ENCODE peak calls at places on chromosomes 1 and 21, in five cellular contexts. O is stimulated activated CD8-positive, alpha-beta memory T cell treated with anti-CD3 and anti-CD28 coated beads, Interleukin-15, amount 100 ng/mL, for 4 hours; N is HEK293T; T is upper lobe of right lung; A is NCI-H69. H is an unnamed sample.

GRCh38 chr1:37734629-37735591 is 30.0 kb downstream of the EPHA10 start:
- DNase-seq in A (no peak), T (no peak), N (no peak), O (no peak), H (no peak)

GRCh38 chr1:111776397-111776796 is 20.7 kb downstream of the DDX20 start:
- DNase-seq in O (no peak), N (no peak), T (no peak), A (no peak), H (no peak)

GRCh38 chr1:221264848-221265247 is 385.6 kb downstream of the HLX start:
- DNase-seq in A (no peak), N (no peak), T (no peak), O (no peak), H (no peak)

GRCh38 chr1:21576798-21577187 is 67.6 kb downstream of the ALPL start:
- DNase-seq in T (no peak), A (no peak), O (no peak), N (no peak), H (no peak)

GRCh38 chr1:193211539-193211938 is 25.1 kb upstream of the B3GALT2 start:
- DNase-seq in A (no peak), N (no peak), O (no peak), T (no peak), H (no peak)

GRCh38 chr1:219041141-219041540 is 132.5 kb upstream of the LYPLAL1 start:
- DNase-seq in O (no peak), T (no peak), A (peak), N (no peak), H (no peak)

GRCh38 chr1:9482816-9483572 is 56.3 kb upstream of the SLC25A33 start:
- DNase-seq in T (no peak), A (no peak), N (no peak), O (no peak), H (no peak)

GRCh38 chr1:206872139-206872538 is 6.7 kb downstream of the IL20 start:
- DNase-seq in A (no peak), N (no peak), O (no peak), T (no peak), H (no peak)

GRCh38 chr1:116376734-116377096 is 3.7 kb downstream of the ATP1A1 start:
- DNase-seq in T (no peak), A (no peak), O (no peak), N (no peak), H (no peak)

GRCh38 chr1:153985341-153985912 is 712 bp downstream of the RAB13 start:
- DNase-seq in N (no peak), A (no peak), O (peak), T (no peak), H (no peak)

GRCh38 chr1:112544011-112544688 is 35.4 kb downstream of the WNT2B start:
- DNase-seq in T (no peak), A (no peak), O (no peak), N (no peak), H (no peak)

GRCh38 chr21:35697321-35697808 is 363.0 kb downstream of the SETD4 start:
- DNase-seq in A (peak), O (no peak), N (no peak), T (peak), H (no peak)

GRCh38 chr1:10916311-10916710 is 96.1 kb upstream of the TARDBP start:
- DNase-seq in O (no peak), T (peak), N (no peak), A (no peak), H (no peak)

GRCh38 chr21:39441502-39442475 is 3.8 kb downstream of the LCA5L start:
- DNase-seq in T (no peak), A (peak), O (no peak), N (peak), H (no peak)

GRCh38 chr1:35737111-35737510 is 18.4 kb upstream of the C1orf216 start:
- DNase-seq in T (no peak), A (no peak), O (no peak), N (no peak), H (no peak)

GRCh38 chr1:31753623-31754349 is 10.4 kb downstream of the ADGRB2 start:
- DNase-seq in A (peak), N (no peak), T (no peak), O (no peak), H (no peak)

GRCh38 chr1:1861339-1861730 is 29.6 kb downstream of the GNB1 start:
- DNase-seq in A (peak), O (no peak), N (no peak), T (no peak), H (no peak)

GRCh38 chr1:118927421-118927820 is 60.7 kb downstream of the TBX15 start:
- DNase-seq in N (no peak), O (no peak), A (no peak), T (no peak), H (no peak)